ENCODE peak calls at places on chromosomes 11 and 22, in five cellular contexts. D is myocyte, O is NCI-H1105 treated with DMSO at 0.1 percent for 48 hours, Y is Right ventricle myocardium superior, E is EH. N is an unnamed sample.

GRCh38 chr22:26718905-26719304 is 61.5 kb downstream of the MIAT start:
- DNase-seq in D (peak), O (no peak), Y (no peak), E (peak), N (no peak)

GRCh38 chr11:64128255-64129006 is 37.5 kb downstream of the MACROD1 start:
- DNase-seq in D (no peak), O (no peak), Y (no peak), E (no peak), N (no peak)

GRCh38 chr11:28727254-28727653 is 619.1 kb downstream of the METTL15 start:
- DNase-seq in D (no peak), O (no peak), Y (no peak), E (peak), N (no peak)

GRCh38 chr22:40216041-40216756 is 38.5 kb downstream of the TNRC6B start:
- DNase-seq in D (no peak), O (no peak), Y (no peak), E (no peak), N (no peak)

GRCh38 chr11:113457784-113458183 is 17.4 kb downstream of the DRD2 start:
- DNase-seq in D (no peak), O (peak), Y (no peak), E (no peak), N (no peak)

GRCh38 chr11:67316882-67317364 is 13.6 kb downstream of the SSH3 start:
- DNase-seq in D (no peak), O (no peak), Y (no peak), E (peak), N (no peak)

GRCh38 chr11:867856-868358 is 25.3 kb downstream of the TSPAN4 start:
- DNase-seq in D (no peak), O (no peak), Y (no peak), E (no peak), N (no peak)

GRCh38 chr11:35163707-35164496 is 24.9 kb downstream of the CD44 start:
- DNase-seq in D (no peak), O (no peak), Y (no peak), E (no peak), N (no peak)

GRCh38 chr11:46050652-46051051 is 70.6 kb downstream of the PHF21A start:
- DNase-seq in D (no peak), O (no peak), Y (no peak), E (no peak), N (no peak)

GRCh38 chr11:61777234-61778090 is 14.9 kb downstream of the TMEM258 start:
- DNase-seq in D (peak), O (peak), Y (peak), E (no peak), N (peak)

GRCh38 chr11:1843098-1843473 is 4.3 kb downstream of the TNNI2 start:
- DNase-seq in D (no peak), O (no peak), Y (peak), E (no peak), N (no peak)

GRCh38 chr11:33723238-33723881 is 12.9 kb downstream of the CD59 start:
- DNase-seq in D (peak), O (no peak), Y (no peak), E (peak), N (no peak)

GRCh38 chr11:100827934-100828661 is 141.0 kb downstream of the ARHGAP42 start:
- DNase-seq in D (no peak), O (no peak), Y (no peak), E (no peak), N (no peak)

GRCh38 chr11:72225411-72225951 is 914 bp downstream of the INPPL1 start:
- DNase-seq in D (peak), O (no peak), Y (no peak), E (peak), N (no peak)

GRCh38 chr11:61587951-61588695 is 7.2 kb upstream of the SYT7 start:
- DNase-seq in D (peak), O (peak), Y (peak), E (no peak), N (peak)

GRCh38 chr11:126594921-126595367 is 239.5 kb downstream of the ST3GAL4 start:
- DNase-seq in D (no peak), O (peak), Y (no peak), E (no peak), N (no peak)

GRCh38 chr22:45268167-45268957 is 16.4 kb upstream of the UPK3A start:
- DNase-seq in D (no peak), O (peak), Y (peak), E (peak), N (no peak)

GRCh38 chr11:44931466-44931865 is 19.2 kb downstream of the TP53I11 start:
- DNase-seq in D (no peak), O (no peak), Y (no peak), E (peak), N (no peak)

GRCh38 chr11:43341159-43341558 is 17.6 kb upstream of the TTC17 start:
- DNase-seq in D (peak), O (no peak), Y (no peak), E (no peak), N (no peak)

GRCh38 chr22:37676691-37677627 is 1.5 kb downstream of the LGALS1 start:
- DNase-seq in D (peak), O (no peak), Y (peak), E (peak), N (peak)

GRCh38 chr22:36606114-36606513 is 77.1 kb upstream of the EIF3D start:
- DNase-seq in D (no peak), O (peak), Y (peak), E (no peak), N (no peak)

GRCh38 chr11:119797137-119797611 is 68.2 kb upstream of the NECTIN1 start:
- DNase-seq in D (no peak), O (peak), Y (no peak), E (no peak), N (no peak)

GRCh38 chr11:132312616-132313210 is 942.3 kb downstream of the NTM start:
- DNase-seq in D (peak), O (peak), Y (no peak), E (peak), N (no peak)

GRCh38 chr11:22454461-22454860 is 116.3 kb downstream of the SLC17A6 start:
- DNase-seq in D (no peak), O (no peak), Y (no peak), E (no peak), N (no peak)

GRCh38 chr11:37905707-37906417 is 1307.8 kb upstream of the RAG2 start:
- DNase-seq in D (no peak), O (no peak), Y (no peak), E (no peak), N (no peak)

GRCh38 chr11:44626645-44627044 is 61.2 kb downstream of the CD82 start:
- DNase-seq in D (no peak), O (no peak), Y (no peak), E (no peak), N (no peak)

GRCh38 chr22:43228330-43228729 is 41.4 kb upstream of the TTLL12 start:
- DNase-seq in D (no peak), O (no peak), Y (no peak), E (peak), N (no peak)

GRCh38 chr11:121575250-121575962 is 122.6 kb upstream of the SORL1-AS1 start:
- DNase-seq in D (peak), O (no peak), Y (peak), E (peak), N (peak)

GRCh38 chr11:3215346-3216026 is 3.1 kb downstream of the MRGPRG start:
- DNase-seq in D (no peak), O (no peak), Y (peak), E (no peak), N (peak)

GRCh38 chr11:11978098-11978637 is 30.3 kb downstream of the DKK3 start:
- DNase-seq in D (no peak), O (no peak), Y (no peak), E (no peak), N (no peak)

GRCh38 chr11:2916114-2916891 is 12.9 kb downstream of the PHLDA2 start:
- DNase-seq in D (no peak), O (no peak), Y (no peak), E (no peak), N (no peak)

GRCh38 chr11:58837707-58838388 is 6.7 kb downstream of the GLYATL2 start:
- DNase-seq in D (no peak), O (no peak), Y (no peak), E (no peak), N (no peak)

GRCh38 chr11:2508793-2509192 is 64.0 kb downstream of the KCNQ1 start:
- DNase-seq in D (no peak), O (no peak), Y (no peak), E (no peak), N (no peak)

GRCh38 chr11:114081641-114082414 is 22.3 kb downstream of the ZBTB16 start:
- DNase-seq in D (peak), O (no peak), Y (no peak), E (peak), N (no peak)

GRCh38 chr11:67647471-67647870 is 3.1 kb downstream of the ACY3 start:
- DNase-seq in D (no peak), O (no peak), Y (no peak), E (no peak), N (no peak)

GRCh38 chr22:46107089-46107664 is 43.1 kb upstream of the PPARA start:
- DNase-seq in D (peak), O (peak), Y (no peak), E (no peak), N (peak)

GRCh38 chr11:10310301-10310841 is 5.5 kb downstream of the ADM start:
- DNase-seq in D (no peak), O (no peak), Y (no peak), E (peak), N (no peak)

GRCh38 chr11:86799680-86800075 is 664 bp upstream of the PRSS23 start:
- DNase-seq in D (no peak), O (no peak), Y (no peak), E (no peak), N (no peak)

GRCh38 chr11:114344494-114344893 is 48.3 kb downstream of the NNMT start:
- DNase-seq in D (no peak), O (no peak), Y (no peak), E (no peak), N (no peak)

N was measured in right lobe of liver.